ENCODE peak calls at places on chromosomes 12 and 14, in ten cellular contexts. X, J, F, B, H, I, N, Q, O and T are unnamed samples.
A peak's percentile ranks its signal among the peaks of the same experiment; 100 is the strongest.

GRCh38 chr14:59103396-59103795 is 85.1 kb upstream of the DAAM1 start:
- DNase-seq in X (no peak), J (no peak), F (peak; percentile 69), B (no peak), H (peak; percentile 61), I (no peak), N (no peak), Q (no peak), O (no peak), T (no peak)

GRCh38 chr14:82537831-82538230 is 1004.2 kb upstream of the SEL1L start:
- DNase-seq in X (no peak), J (no peak), F (no peak), B (no peak), H (no peak), I (no peak), N (no peak), Q (no peak), O (no peak), T (no peak)

GRCh38 chr12:16300706-16301105 is 23.2 kb upstream of the SLC15A5 start:
- DNase-seq in X (peak; percentile 22), J (no peak), F (peak; percentile 56), B (no peak), H (no peak), I (peak; percentile 72), N (no peak), Q (no peak), O (peak; percentile 36), T (no peak)

GRCh38 chr12:106145539-106146447 is 7.0 kb upstream of the NUAK1 start:
- DNase-seq in X (peak; percentile 39), J (peak; percentile 56), F (peak; percentile 28), B (no peak), H (no peak), I (no peak), N (no peak), Q (no peak), O (peak; percentile 53), T (no peak)

GRCh38 chr12:95739561-95740313 is 50.8 kb downstream of the NTN4 start:
- DNase-seq in X (peak; percentile 67), J (no peak), F (no peak), B (no peak), H (no peak), I (peak; percentile 82), N (no peak), Q (no peak), O (peak; percentile 87), T (no peak)

GRCh38 chr14:38994721-38995120 is 108.3 kb downstream of the SEC23A start:
- DNase-seq in X (no peak), J (no peak), F (no peak), B (no peak), H (no peak), I (no peak), N (no peak), Q (no peak), O (no peak), T (no peak)

GRCh38 chr12:87467893-87468292 is 561.3 kb downstream of the C12orf50 start:
- DNase-seq in X (no peak), J (no peak), F (no peak), B (peak; percentile 66), H (no peak), I (no peak), N (no peak), Q (no peak), O (no peak), T (no peak)

GRCh38 chr14:103185051-103186027 is 62.1 kb downstream of the TNFAIP2 start:
- DNase-seq in X (no peak), J (no peak), F (peak; percentile 25), B (peak; percentile 68), H (peak; percentile 48), I (no peak), N (peak; percentile 62), Q (no peak), O (no peak), T (peak; percentile 66)

GRCh38 chr12:69510176-69510827 is 40.1 kb downstream of the FRS2 start:
- DNase-seq in X (no peak), J (no peak), F (no peak), B (no peak), H (no peak), I (no peak), N (no peak), Q (no peak), O (no peak), T (no peak)

GRCh38 chr14:26121181-26121580 is 476.7 kb downstream of the NOVA1 start:
- DNase-seq in X (no peak), J (no peak), F (no peak), B (no peak), H (no peak), I (no peak), N (no peak), Q (no peak), O (no peak), T (no peak)

GRCh38 chr12:1587927-1588573 is 6.3 kb downstream of the FBXL14 start:
- DNase-seq in X (no peak), J (no peak), F (no peak), B (peak; percentile 71), H (peak; percentile 60), I (no peak), N (no peak), Q (peak; percentile 12), O (no peak), T (no peak)

GRCh38 chr12:10067259-10067658 is 31.5 kb downstream of the CLEC1A start:
- DNase-seq in X (no peak), J (no peak), F (no peak), B (no peak), H (no peak), I (no peak), N (no peak), Q (no peak), O (no peak), T (no peak)

GRCh38 chr12:24479131-24479530 is 469.8 kb downstream of the BCAT1 start:
- DNase-seq in X (no peak), J (no peak), F (no peak), B (peak; percentile 20), H (no peak), I (no peak), N (no peak), Q (no peak), O (no peak), T (no peak)

GRCh38 chr12:130192667-130193345 is 30.5 kb downstream of the FZD10 start:
- DNase-seq in X (no peak), J (no peak), F (no peak), B (no peak), H (no peak), I (no peak), N (no peak), Q (no peak), O (no peak), T (no peak)

GRCh38 chr14:40494483-40494882 is 1062.2 kb upstream of the FBXO33 start:
- DNase-seq in X (no peak), J (no peak), F (no peak), B (peak; percentile 26), H (no peak), I (no peak), N (no peak), Q (no peak), O (no peak), T (no peak)

GRCh38 chr14:105281354-105282097 is 19.3 kb downstream of the BRF1 start:
- DNase-seq in X (no peak), J (peak; percentile 31), F (peak; percentile 66), B (peak; percentile 89), H (peak; percentile 72), I (no peak), N (peak; percentile 71), Q (peak; percentile 29), O (no peak), T (peak; percentile 74)
- TF ChIP-seq CTCF in X (peak; percentile 58), J (peak; percentile 46), F (peak; percentile 75), B (peak; percentile 76), H (peak; percentile 83), I (peak; percentile 69), N (peak; percentile 93), Q (peak; percentile 32), O (peak; percentile 40), T (peak; percentile 40)

GRCh38 chr14:37116933-37117844 is 55.2 kb downstream of the SLC25A21 start:
- DNase-seq in X (no peak), J (no peak), F (peak; percentile 62), B (peak; percentile 32), H (peak; percentile 82), I (no peak), N (no peak), Q (no peak), O (no peak), T (no peak)
- TF ChIP-seq CTCF in X (no peak), J (no peak), F (peak; percentile 69), B (peak; percentile 50), H (peak; percentile 73), I (no peak), N (peak; percentile 16), Q (no peak), O (no peak), T (no peak)

GRCh38 chr12:27624586-27624985 is 71.7 kb upstream of the REP15 start:
- DNase-seq in X (no peak), J (no peak), F (peak; percentile 13), B (no peak), H (no peak), I (no peak), N (no peak), Q (no peak), O (no peak), T (no peak)
- TF ChIP-seq CTCF in X (no peak), J (no peak), F (no peak), B (no peak), H (no peak), I (no peak), N (no peak), Q (no peak), O (no peak), T (no peak)

DNA sequence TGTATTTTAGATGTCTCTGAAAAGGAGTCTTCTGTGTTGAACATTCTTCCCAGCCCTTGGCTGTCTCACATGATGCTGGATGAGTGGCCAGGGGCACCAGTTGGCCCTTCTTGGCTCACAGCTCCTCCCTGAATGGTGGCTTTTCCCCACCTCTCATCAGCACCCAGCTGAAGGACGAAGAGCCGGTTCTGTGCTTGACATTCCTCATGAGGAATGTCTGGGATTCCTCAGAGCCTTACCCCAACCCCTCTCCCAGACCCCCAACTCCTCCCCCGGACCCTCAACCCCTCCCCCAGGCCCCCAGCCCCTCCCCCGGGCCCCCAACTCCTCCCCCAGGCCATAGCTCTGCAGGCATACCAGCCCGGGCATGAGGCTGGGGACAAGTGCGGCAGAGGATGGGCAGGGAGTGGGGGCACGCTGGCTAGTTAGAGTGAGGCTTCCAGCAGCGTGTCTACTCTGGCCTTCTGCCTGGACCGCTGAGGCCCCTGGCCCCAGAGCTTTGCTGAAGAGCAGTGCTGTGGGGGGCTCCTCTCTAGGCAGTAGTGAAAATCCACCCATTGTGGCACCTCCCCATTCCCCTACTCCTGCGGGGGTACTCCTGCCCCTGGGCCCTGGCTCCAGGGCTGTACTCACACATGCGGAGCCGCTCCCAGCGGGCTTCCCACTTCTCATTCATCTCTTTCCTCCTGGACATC is 64.3 kb downstream of the PLEKHG3 start:
- DNase-seq in X (no peak), J (no peak), F (no peak), B (peak; percentile 73), H (no peak), I (no peak), N (no peak), Q (no peak), O (no peak), T (no peak)
- TF ChIP-seq CTCF in X (no peak), J (no peak), F (no peak), B (no peak), H (no peak), I (no peak), N (no peak), Q (no peak), O (no peak), T (no peak)